ENCODE peak calls at places on chromosomes 5 and 9, in four cellular contexts. One of them, this sample, is unnamed.

GRCh38 chr5:179820483-179821297 is at the start of gene SQSTM1:
- DNase-seq in adrenal gland: peak; percentile 86
- DNase-seq in GM12892: peak; percentile 84
- DNase-seq in heart left ventricle: peak; percentile 88
- DNase-seq in this sample: peak; percentile 93

GRCh38 chr5:7927466-7928375 is 58.8 kb downstream of the MTRR start:
- DNase-seq in adrenal gland: peak; percentile 59
- DNase-seq in GM12892: peak; percentile 41
- DNase-seq in heart left ventricle: no peak
- DNase-seq in this sample: peak; percentile 45

GRCh38 chr5:173886157-173886556 is 2.0 kb upstream of the CPEB4 start:
- DNase-seq in adrenal gland: no peak
- DNase-seq in GM12892: no peak
- DNase-seq in heart left ventricle: no peak
- DNase-seq in this sample: no peak

GRCh38 chr9:127278372-127278771 is 13.8 kb downstream of the GARNL3 start:
- DNase-seq in adrenal gland: no peak
- DNase-seq in heart left ventricle: no peak
- DNase-seq in GM12892: no peak
- DNase-seq in this sample: no peak

GRCh38 chr9:114259800-114260523 is 62.9 kb upstream of the ORM1 start:
- DNase-seq in adrenal gland: no peak
- DNase-seq in GM12892: no peak
- DNase-seq in heart left ventricle: no peak
- DNase-seq in this sample: no peak

GRCh38 chr5:67515020-67515689 is 318.6 kb upstream of the CD180 start:
- DNase-seq in adrenal gland: no peak
- DNase-seq in heart left ventricle: no peak
- DNase-seq in GM12892: no peak
- DNase-seq in this sample: no peak

GRCh38 chr5:41790038-41790776 is 80.0 kb downstream of the OXCT1 start:
- DNase-seq in heart left ventricle: no peak
- DNase-seq in adrenal gland: no peak
- DNase-seq in GM12892: no peak
- DNase-seq in this sample: no peak

GRCh38 chr9:96027271-96028131 is 152.0 kb downstream of the ERCC6L2 start:
- DNase-seq in adrenal gland: no peak
- DNase-seq in GM12892: no peak
- DNase-seq in heart left ventricle: peak; percentile 31
- DNase-seq in this sample: no peak

GRCh38 chr5:882253-883185 is 10.1 kb downstream of the BRD9 start:
- DNase-seq in adrenal gland: no peak
- DNase-seq in GM12892: no peak
- DNase-seq in heart left ventricle: no peak
- DNase-seq in this sample: no peak

GRCh38 chr5:170743876-170744212 is 39.7 kb upstream of the GABRP start:
- DNase-seq in heart left ventricle: no peak
- DNase-seq in GM12892: no peak
- DNase-seq in adrenal gland: no peak
- DNase-seq in this sample: no peak

GRCh38 chr9:103798620-103799019 is 295.5 kb upstream of the SMC2 start:
- DNase-seq in adrenal gland: no peak
- DNase-seq in GM12892: no peak
- DNase-seq in heart left ventricle: no peak
- DNase-seq in this sample: no peak

GRCh38 chr9:4334439-4334838 is 34.6 kb upstream of the GLIS3 start:
- DNase-seq in GM12892: no peak
- DNase-seq in heart left ventricle: peak; percentile 66
- DNase-seq in adrenal gland: peak; percentile 68
- DNase-seq in this sample: no peak

GRCh38 chr9:4614627-4615026 is 47.5 kb upstream of the PLPP6 start:
- DNase-seq in heart left ventricle: no peak
- DNase-seq in GM12892: no peak
- DNase-seq in adrenal gland: no peak
- DNase-seq in this sample: no peak

GRCh38 chr9:33044677-33045282 is 19.7 kb downstream of the DNAJA1 start:
- DNase-seq in heart left ventricle: no peak
- DNase-seq in GM12892: no peak
- DNase-seq in adrenal gland: peak; percentile 45
- DNase-seq in this sample: peak; percentile 48

GRCh38 chr9:33042528-33042927 is 17.5 kb downstream of the DNAJA1 start:
- DNase-seq in adrenal gland: no peak
- DNase-seq in heart left ventricle: no peak
- DNase-seq in GM12892: no peak
- DNase-seq in this sample: no peak

GRCh38 chr9:33041459-33042188 is 16.6 kb downstream of the DNAJA1 start:
- DNase-seq in GM12892: no peak
- DNase-seq in adrenal gland: no peak
- DNase-seq in heart left ventricle: no peak
- DNase-seq in this sample: no peak

GRCh38 chr9:33040792-33041458 is 15.9 kb downstream of the DNAJA1 start:
- DNase-seq in heart left ventricle: no peak
- DNase-seq in adrenal gland: no peak
- DNase-seq in GM12892: no peak
- DNase-seq in this sample: no peak

DNA sequence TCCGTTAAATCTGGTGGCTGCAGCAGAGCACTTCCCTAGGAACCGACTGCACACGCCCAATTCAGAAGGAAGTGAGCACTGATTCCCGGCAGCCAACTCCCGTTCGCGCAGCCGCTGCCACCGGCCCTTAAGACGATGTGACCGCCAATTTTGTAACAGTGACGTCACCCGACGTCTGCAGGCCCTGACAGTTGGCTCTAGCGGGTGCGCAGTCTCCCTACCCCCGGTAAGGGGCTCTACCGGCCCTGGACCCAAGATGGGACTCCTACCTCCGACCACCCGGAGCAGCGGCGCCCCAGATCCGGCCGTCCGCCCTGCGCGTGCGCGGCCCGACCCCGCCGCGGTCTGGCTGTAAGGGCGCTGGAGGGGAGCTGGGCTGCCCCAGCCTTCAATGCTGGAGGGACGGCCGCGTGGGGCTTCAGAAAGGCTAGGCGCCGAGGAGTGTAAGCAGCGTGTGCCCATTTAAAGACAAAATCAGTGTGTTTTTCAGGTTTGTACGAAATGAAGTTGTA is 19.1 kb downstream of the DNAJA1 start:
- DNase-seq in heart left ventricle: peak; percentile 91
- DNase-seq in adrenal gland: peak; percentile 90
- DNase-seq in GM12892: peak; percentile 63
- DNase-seq in this sample: peak; percentile 82
- TF ChIP-seq POLR2A in heart left ventricle: no peak
- TF ChIP-seq POLR2A in adrenal gland: peak; percentile 51
- TF ChIP-seq POLR2A in GM12892: peak; percentile 86
- TF ChIP-seq POLR2A in this sample: peak; percentile 33

GRCh38 chr5:151078490-151079262 is 2.2 kb downstream of the TNIP1 start:
- DNase-seq in adrenal gland: no peak
- DNase-seq in heart left ventricle: peak; percentile 63
- DNase-seq in GM12892: peak; percentile 69
- DNase-seq in this sample: no peak

GRCh38 chr5:151076616-151077015 is 4.2 kb downstream of the TNIP1 start:
- DNase-seq in heart left ventricle: peak; percentile 20
- DNase-seq in GM12892: no peak
- DNase-seq in adrenal gland: no peak
- DNase-seq in this sample: no peak

GRCh38 chr5:151075698-151076331 is 5.0 kb downstream of the TNIP1 start:
- DNase-seq in adrenal gland: peak; percentile 71
- DNase-seq in GM12892: no peak
- DNase-seq in heart left ventricle: peak; percentile 40
- DNase-seq in this sample: no peak

GRCh38 chr5:151079838-151080619 is 805 bp downstream of the TNIP1 start:
- DNase-seq in heart left ventricle: no peak
- DNase-seq in GM12892: no peak
- DNase-seq in adrenal gland: no peak
- DNase-seq in this sample: peak; percentile 44

DNA sequence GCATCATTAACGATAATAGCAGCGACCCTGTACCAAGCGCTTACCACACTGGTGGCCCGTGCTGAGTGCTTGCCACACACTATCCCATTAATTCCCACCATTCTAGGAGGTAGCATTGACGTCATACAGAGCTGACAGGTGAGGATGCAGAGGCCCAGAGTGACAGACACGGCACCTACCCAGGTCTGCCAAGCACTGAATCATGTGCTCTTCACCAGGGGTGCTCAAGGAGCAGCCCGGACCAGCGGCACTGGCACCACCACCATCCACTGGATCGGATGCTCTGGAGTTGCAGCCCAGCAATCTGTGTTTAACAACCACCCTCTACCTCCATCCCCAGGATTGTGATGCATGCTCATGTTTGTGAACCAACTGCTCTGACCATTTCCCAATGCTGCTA is 3.4 kb downstream of the TNIP1 start:
- DNase-seq in adrenal gland: no peak
- DNase-seq in heart left ventricle: peak; percentile 11
- DNase-seq in GM12892: no peak
- DNase-seq in this sample: no peak
- TF ChIP-seq POLR2A in adrenal gland: no peak
- TF ChIP-seq POLR2A in heart left ventricle: no peak
- TF ChIP-seq POLR2A in GM12892: peak; percentile 6
- TF ChIP-seq POLR2A in this sample: no peak

DNA sequence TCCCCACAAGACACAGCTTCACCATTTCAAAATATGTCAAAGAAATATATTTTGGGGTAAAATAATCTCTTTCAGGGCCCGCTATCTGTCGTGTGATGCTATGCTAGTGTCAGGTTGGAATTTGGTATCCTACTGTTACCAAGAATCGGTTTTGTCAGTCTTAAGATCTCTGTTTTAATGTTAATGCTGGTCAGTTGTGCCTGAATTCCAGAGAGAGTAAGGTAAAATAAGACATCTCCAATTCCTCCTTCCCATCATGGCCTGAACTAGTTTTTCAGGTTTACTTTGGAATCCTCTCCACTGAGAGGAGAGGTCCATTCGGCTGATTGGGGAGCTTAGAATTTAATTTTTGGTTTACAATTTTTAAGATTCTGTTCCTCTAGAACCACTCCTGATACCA is 10.4 kb upstream of the BTF3 start:
- DNase-seq in heart left ventricle: no peak
- DNase-seq in GM12892: no peak
- DNase-seq in adrenal gland: no peak
- DNase-seq in this sample: no peak
- TF ChIP-seq POLR2A in heart left ventricle: no peak
- TF ChIP-seq POLR2A in GM12892: no peak
- TF ChIP-seq POLR2A in adrenal gland: no peak
- TF ChIP-seq POLR2A in this sample: no peak

GRCh38 chr5:61409568-61409967 is 77.5 kb downstream of the ZSWIM6 start:
- DNase-seq in heart left ventricle: no peak
- DNase-seq in GM12892: no peak
- DNase-seq in adrenal gland: peak; percentile 36
- DNase-seq in this sample: peak; percentile 28
- TF ChIP-seq POLR2A in heart left ventricle: no peak
- TF ChIP-seq POLR2A in GM12892: no peak
- TF ChIP-seq POLR2A in adrenal gland: no peak
- TF ChIP-seq POLR2A in this sample: no peak

GRCh38 chr5:69166686-69167487 is at the start of gene CCNB1:
- DNase-seq in GM12892: peak; percentile 98
- DNase-seq in adrenal gland: peak; percentile 98
- DNase-seq in heart left ventricle: peak; percentile 98
- DNase-seq in this sample: peak; percentile 97
- TF ChIP-seq POLR2A in GM12892: peak; percentile 73
- TF ChIP-seq POLR2A in adrenal gland: no peak
- TF ChIP-seq POLR2A in heart left ventricle: no peak
- TF ChIP-seq POLR2A in this sample: peak; percentile 90

GRCh38 chr5:15263406-15263805 is 236.6 kb upstream of the FBXL7 start:
- DNase-seq in adrenal gland: no peak
- DNase-seq in GM12892: no peak
- DNase-seq in heart left ventricle: no peak
- DNase-seq in this sample: no peak
- TF ChIP-seq POLR2A in adrenal gland: no peak
- TF ChIP-seq POLR2A in GM12892: no peak
- TF ChIP-seq POLR2A in heart left ventricle: no peak
- TF ChIP-seq POLR2A in this sample: no peak

This sample was measured in erythroblast.